ENCODE peak calls at places on chromosome 16, in nine cellular contexts. V is dorsolateral prefrontal cortex, F is colonic mucosa, M is HL-60, N is lower leg skin, S is mucosa of descending colon, Z is PC-9, I is AG04450, U is AG04449. X is an unnamed sample.

GRCh38 chr16:29789775-29790182 is 772 bp upstream of the KIF22 start:
- DNase-seq in V (no peak), F (no peak), M (no peak), N (no peak), S (peak; percentile 65), Z (no peak), I (no peak), U (no peak), X (no peak)

GRCh38 chr16:23171234-23171948 is 11.2 kb upstream of the SCNN1G start:
- DNase-seq in V (no peak), F (no peak), M (no peak), N (no peak), S (no peak), Z (no peak), I (no peak), U (no peak), X (peak; percentile 29)

GRCh38 chr16:81204794-81205680 is 33.5 kb upstream of the BCO1 start:
- DNase-seq in V (peak; percentile 56), F (peak; percentile 30), M (peak; percentile 8), N (no peak), S (no peak), Z (no peak), I (peak; percentile 27), U (peak; percentile 9), X (peak; percentile 61)

GRCh38 chr16:4101421-4102275 is 14.6 kb downstream of the ADCY9 start:
- DNase-seq in V (no peak), F (no peak), M (no peak), N (no peak), S (no peak), Z (no peak), I (no peak), U (no peak), X (no peak)

GRCh38 chr16:76931186-76931585 is 259.8 kb upstream of the MON1B start:
- DNase-seq in V (no peak), F (no peak), M (no peak), N (no peak), S (no peak), Z (no peak), I (no peak), U (no peak), X (peak; percentile 36)

GRCh38 chr16:67433131-67433719 is 2.3 kb downstream of the HSD11B2 start:
- DNase-seq in V (no peak), F (no peak), M (no peak), N (no peak), S (no peak), Z (peak; percentile 15), I (no peak), U (no peak), X (no peak)

GRCh38 chr16:54926166-54926838 is 4.4 kb upstream of the IRX5 start:
- DNase-seq in V (no peak), F (no peak), M (peak; percentile 27), N (no peak), S (no peak), Z (no peak), I (no peak), U (no peak), X (peak; percentile 64)

GRCh38 chr16:72664122-72664479 is 383.8 kb downstream of the ZFHX3 start:
- DNase-seq in V (no peak), F (no peak), M (no peak), N (no peak), S (no peak), Z (no peak), I (no peak), U (no peak), X (no peak)

GRCh38 chr16:55368205-55368604 is 44.2 kb downstream of the IRX6 start:
- DNase-seq in V (no peak), F (no peak), M (peak; percentile 33), N (no peak), S (no peak), Z (no peak), I (no peak), U (no peak), X (peak; percentile 17)

GRCh38 chr16:66426112-66427035 is 721 bp upstream of the BEAN1 start:
- DNase-seq in V (no peak), F (no peak), M (no peak), N (peak; percentile 75), S (no peak), Z (no peak), I (no peak), U (no peak), X (no peak)

GRCh38 chr16:27367463-27368357 is 34.3 kb upstream of the IL21R start:
- DNase-seq in V (peak; percentile 70), F (peak; percentile 89), M (peak; percentile 75), N (peak; percentile 97), S (peak; percentile 92), Z (peak; percentile 52), I (peak; percentile 20), U (no peak), X (peak; percentile 71)

GRCh38 chr16:53913082-53913870 is 209.3 kb downstream of the FTO start:
- DNase-seq in V (no peak), F (no peak), M (no peak), N (no peak), S (no peak), Z (no peak), I (peak; percentile 75), U (peak; percentile 69), X (peak; percentile 90)

DNA sequence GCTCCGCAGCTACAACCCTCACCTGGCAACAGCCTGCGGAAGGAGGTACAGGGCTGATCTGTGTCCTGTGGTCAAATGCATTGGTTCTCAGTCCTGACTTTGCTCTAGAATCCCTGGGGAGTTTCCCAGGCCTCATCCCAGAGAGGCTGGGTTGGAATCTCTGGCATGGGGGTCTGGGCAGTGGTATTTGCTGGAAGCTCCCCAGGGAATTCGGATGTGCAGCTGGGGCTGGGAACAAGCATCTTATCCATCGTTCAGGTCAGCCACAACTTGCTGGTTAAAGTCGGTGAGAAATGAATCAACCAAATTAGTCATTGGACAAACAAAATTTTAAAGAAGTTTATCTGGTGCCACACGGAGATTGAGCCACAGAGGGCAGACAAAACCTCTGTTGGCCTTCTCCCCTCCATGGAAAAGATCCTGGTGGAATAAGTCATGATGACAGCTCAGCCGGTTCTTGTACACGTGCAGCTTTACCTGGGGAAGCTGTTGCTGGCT is 231.2 kb downstream of the FOXL1 start:
- DNase-seq in V (no peak), F (no peak), M (no peak), N (no peak), S (no peak), Z (no peak), I (peak; percentile 55), U (peak; percentile 90), X (peak; percentile 72)
- TF ChIP-seq CTCF in V (no peak), F (no peak), M (no peak), N (no peak), S (no peak), Z (no peak), I (peak; percentile 29), U (peak; percentile 25), X (peak; percentile 8)

GRCh38 chr16:2151188-2152091 is 3.0 kb downstream of the RAB26 start:
- DNase-seq in V (no peak), F (no peak), M (no peak), N (no peak), S (peak; percentile 57), Z (no peak), I (no peak), U (no peak), X (no peak)

GRCh38 chr16:2148714-2149629 is 547 bp downstream of the RAB26 start:
- DNase-seq in V (no peak), F (peak; percentile 51), M (no peak), N (no peak), S (peak; percentile 68), Z (peak; percentile 46), I (no peak), U (no peak), X (no peak)

GRCh38 chr16:2147981-2148671 is at the start of gene RAB26:
- DNase-seq in V (peak; percentile 83), F (peak; percentile 93), M (no peak), N (peak; percentile 95), S (peak; percentile 94), Z (peak; percentile 91), I (no peak), U (no peak), X (no peak)

GRCh38 chr16:2150418-2151187 is 2.2 kb downstream of the RAB26 start:
- DNase-seq in V (no peak), F (peak; percentile 68), M (no peak), N (no peak), S (peak; percentile 83), Z (peak; percentile 41), I (no peak), U (no peak), X (no peak)

DNA sequence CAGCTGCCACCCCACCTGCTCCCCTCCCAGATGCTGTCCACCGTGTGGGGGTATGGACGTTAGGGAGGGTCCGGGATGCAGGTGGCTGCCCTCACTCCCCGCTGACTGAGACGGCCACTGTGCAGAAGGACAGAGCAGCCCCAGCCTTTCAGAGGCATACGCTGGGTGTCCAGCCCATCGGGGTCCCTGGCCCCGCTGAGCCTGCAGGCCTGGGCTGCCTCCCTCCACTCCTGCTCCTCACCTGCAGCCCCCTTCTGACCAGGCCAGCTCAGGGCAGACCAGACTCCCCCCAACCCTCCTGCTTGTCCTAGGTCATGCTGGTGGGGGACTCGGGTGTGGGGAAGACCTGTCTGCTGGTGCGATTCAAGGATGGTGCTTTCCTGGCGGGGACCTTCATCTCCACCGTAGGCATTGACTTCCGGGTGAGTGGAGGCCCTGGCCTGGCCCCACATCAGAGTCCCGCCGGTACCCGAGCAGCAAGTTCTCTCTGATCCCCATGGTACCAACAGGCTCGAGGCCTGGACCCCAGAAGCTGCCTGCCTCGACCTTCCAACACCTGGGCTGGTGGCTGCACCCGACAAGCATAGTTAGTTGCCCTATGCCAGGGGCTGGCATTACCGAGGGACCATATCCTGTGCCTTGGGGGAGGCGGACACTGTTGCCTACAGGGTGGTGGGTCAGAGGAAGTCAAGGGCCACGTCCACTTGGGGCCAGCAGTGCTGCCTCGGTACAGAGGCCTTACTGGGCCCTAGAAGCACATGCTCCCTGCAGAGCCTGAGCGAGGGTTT is 1.4 kb downstream of the RAB26 start:
- DNase-seq in V (no peak), F (no peak), M (no peak), N (no peak), S (peak; percentile 59), Z (no peak), I (no peak), U (no peak), X (no peak)
- H3K4me3 ChIP-seq in V (peak overlapping the region; percentile 78), F (no peak overlapping the region), M (no peak overlapping the region), N (no peak overlapping the region), S (no peak overlapping the region), Z (peak overlapping the region; percentile 68), I (peak overlapping the region; percentile 53), U (peak overlapping the region; percentile 18), X (no peak overlapping the region)

GRCh38 chr16:13426279-13426678 is 493.7 kb upstream of the ERCC4 start:
- DNase-seq in V (no peak), F (no peak), M (no peak), N (no peak), S (no peak), Z (no peak), I (no peak), U (no peak), X (no peak)
- TF ChIP-seq CTCF in V (no peak), F (no peak), M (no peak), N (no peak), S (no peak), Z (no peak), I (no peak), U (no peak), X (no peak)

DNA sequence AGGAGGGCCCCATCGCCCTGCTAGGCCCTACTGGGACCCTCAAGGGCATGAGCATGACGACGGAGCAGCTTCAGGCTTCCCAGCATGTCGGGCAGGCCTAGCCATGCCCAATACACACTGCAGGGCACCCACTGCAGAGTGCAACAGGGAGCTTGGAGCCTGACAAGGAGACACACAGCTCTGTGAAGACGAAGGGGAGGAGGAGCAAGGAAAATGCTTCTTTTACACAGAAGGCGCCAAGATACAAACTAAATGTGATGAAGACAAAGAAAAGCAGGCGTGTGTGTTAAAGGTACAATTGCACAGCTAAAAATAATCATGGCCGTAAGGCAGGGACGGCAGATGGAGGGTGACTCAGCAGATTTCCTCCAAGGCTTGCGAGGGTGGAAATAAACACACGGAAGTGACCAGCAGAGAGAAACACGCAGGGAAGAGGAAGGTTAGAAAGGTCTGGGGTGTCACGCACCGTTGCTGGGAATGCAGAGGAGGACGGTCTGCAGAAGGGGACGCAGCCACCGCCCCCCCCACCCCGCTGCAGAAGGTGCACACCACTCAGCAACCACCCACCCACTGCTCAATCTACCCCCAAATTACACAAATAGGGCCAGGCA is 108.5 kb downstream of the ZNF778 start:
- DNase-seq in V (peak; percentile 65), F (peak; percentile 72), M (peak; percentile 66), N (no peak), S (peak; percentile 50), Z (peak; percentile 64), I (peak; percentile 77), U (no peak), X (peak; percentile 81)
- H3K4me3 ChIP-seq in V (peak overlapping the region; percentile 39), F (no peak overlapping the region), M (no peak overlapping the region), N (no peak overlapping the region), S (no peak overlapping the region), Z (no peak overlapping the region), I (peak overlapping the region; percentile 13), U (peak overlapping the region; percentile 12), X (peak overlapping the region; percentile 28)